ENCODE peak calls at places on chromosome 15, in four cellular contexts. One of them, this sample, is unnamed.

GRCh38 chr15:27704939-27705514 is 394.1 kb downstream of the OCA2 start:
- DNase-seq in heart left ventricle: no peak
- DNase-seq in A549: no peak
- DNase-seq in psoas muscle: no peak
- DNase-seq in this sample: no peak

GRCh38 chr15:73982251-73982962 is 9.7 kb downstream of the STOML1 start:
- DNase-seq in psoas muscle: peak; percentile 93
- DNase-seq in A549: no peak
- DNase-seq in heart left ventricle: peak; percentile 87
- DNase-seq in this sample: peak; percentile 83

GRCh38 chr15:98856540-98856907 is 151.1 kb downstream of the PGPEP1L start:
- DNase-seq in A549: peak; percentile 77
- DNase-seq in psoas muscle: no peak
- DNase-seq in heart left ventricle: no peak
- DNase-seq in this sample: no peak

GRCh38 chr15:71151061-71151460 is 35.8 kb downstream of the THSD4 start:
- DNase-seq in A549: no peak
- DNase-seq in heart left ventricle: no peak
- DNase-seq in psoas muscle: no peak
- DNase-seq in this sample: no peak

GRCh38 chr15:68414591-68414990 is 17.4 kb downstream of the ITGA11 start:
- DNase-seq in A549: no peak
- DNase-seq in psoas muscle: no peak
- DNase-seq in heart left ventricle: peak; percentile 9
- DNase-seq in this sample: no peak

GRCh38 chr15:42716125-42716524 is 20.8 kb downstream of the CDAN1 start:
- DNase-seq in psoas muscle: no peak
- DNase-seq in heart left ventricle: no peak
- DNase-seq in A549: no peak
- DNase-seq in this sample: no peak

GRCh38 chr15:52338891-52339290 is 43.3 kb upstream of the MYO5C start:
- DNase-seq in A549: no peak
- DNase-seq in heart left ventricle: no peak
- DNase-seq in psoas muscle: no peak
- DNase-seq in this sample: no peak

GRCh38 chr15:78140296-78140695 is 8.9 kb upstream of the IDH3A start:
- DNase-seq in heart left ventricle: no peak
- DNase-seq in A549: no peak
- DNase-seq in psoas muscle: no peak
- DNase-seq in this sample: no peak

GRCh38 chr15:77009646-77010311 is 14.9 kb downstream of the PSTPIP1 start:
- DNase-seq in A549: no peak
- DNase-seq in heart left ventricle: no peak
- DNase-seq in psoas muscle: peak; percentile 8
- DNase-seq in this sample: peak; percentile 49

GRCh38 chr15:68820205-68820588 is 498 bp downstream of the ANP32A start:
- DNase-seq in psoas muscle: peak; percentile 48
- DNase-seq in heart left ventricle: peak; percentile 54
- DNase-seq in A549: peak; percentile 70
- DNase-seq in this sample: peak; percentile 89

GRCh38 chr15:90860450-90860849 is 7.9 kb upstream of the FURIN start:
- DNase-seq in heart left ventricle: no peak
- DNase-seq in A549: no peak
- DNase-seq in psoas muscle: no peak
- DNase-seq in this sample: no peak
- H3K4me1 ChIP-seq in heart left ventricle: peaks cover 15% of the 10 kb centered on the region
- H3K4me1 ChIP-seq in A549: peaks cover 56% of the 10 kb centered on the region
- H3K4me1 ChIP-seq in psoas muscle: no peaks in the 10 kb centered on the region
- H3K4me1 ChIP-seq in this sample: no peaks in the 10 kb centered on the region

GRCh38 chr15:39359736-39360135 is 221.1 kb upstream of the THBS1 start:
- DNase-seq in heart left ventricle: no peak
- DNase-seq in A549: no peak
- DNase-seq in psoas muscle: no peak
- DNase-seq in this sample: no peak

GRCh38 chr15:39360417-39360816 is 220.5 kb upstream of the THBS1 start:
- DNase-seq in psoas muscle: no peak
- DNase-seq in A549: no peak
- DNase-seq in heart left ventricle: no peak
- DNase-seq in this sample: no peak

GRCh38 chr15:39357478-39358268 is 223.2 kb upstream of the THBS1 start:
- DNase-seq in psoas muscle: no peak
- DNase-seq in A549: no peak
- DNase-seq in heart left ventricle: no peak
- DNase-seq in this sample: no peak

GRCh38 chr15:39361497-39361896 is 219.4 kb upstream of the THBS1 start:
- DNase-seq in heart left ventricle: no peak
- DNase-seq in A549: no peak
- DNase-seq in psoas muscle: no peak
- DNase-seq in this sample: no peak

DNA sequence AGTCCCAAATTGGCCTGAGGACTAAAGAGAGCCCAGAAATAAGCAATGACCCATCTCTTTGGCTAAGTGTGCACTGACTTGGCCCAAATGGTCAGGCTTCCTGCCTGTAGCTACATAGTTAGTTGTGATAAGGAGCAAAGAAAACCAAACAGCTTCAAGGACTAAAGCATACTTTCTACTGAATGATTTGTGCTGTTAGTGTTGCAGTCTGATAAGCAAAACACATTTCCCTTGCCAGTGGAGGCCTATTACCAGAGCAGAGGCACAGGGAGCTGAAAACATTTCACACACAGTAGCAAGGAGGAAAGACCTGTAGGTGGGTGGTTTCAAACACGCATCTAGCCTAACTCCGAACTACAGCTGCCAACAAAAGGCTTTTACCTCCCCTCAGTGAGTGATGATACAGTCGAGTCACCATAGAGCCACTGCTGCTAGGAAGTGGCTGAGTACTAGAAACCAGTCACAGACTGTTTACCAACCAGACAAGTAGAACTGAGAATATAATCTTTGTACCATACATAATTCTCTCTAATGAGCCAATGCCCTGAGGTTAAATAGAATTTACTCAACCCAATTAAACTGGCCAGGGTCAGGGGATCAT is 222.3 kb upstream of the THBS1 start:
- DNase-seq in A549: no peak
- DNase-seq in heart left ventricle: peak; percentile 45
- DNase-seq in psoas muscle: no peak
- DNase-seq in this sample: no peak
- H3K27ac ChIP-seq in A549: peak overlapping the region; percentile 35
- H3K27ac ChIP-seq in heart left ventricle: peak overlapping the region; percentile 78
- H3K27ac ChIP-seq in psoas muscle: no peak overlapping the region
- H3K27ac ChIP-seq in this sample: peak overlapping the region; percentile 44

DNA sequence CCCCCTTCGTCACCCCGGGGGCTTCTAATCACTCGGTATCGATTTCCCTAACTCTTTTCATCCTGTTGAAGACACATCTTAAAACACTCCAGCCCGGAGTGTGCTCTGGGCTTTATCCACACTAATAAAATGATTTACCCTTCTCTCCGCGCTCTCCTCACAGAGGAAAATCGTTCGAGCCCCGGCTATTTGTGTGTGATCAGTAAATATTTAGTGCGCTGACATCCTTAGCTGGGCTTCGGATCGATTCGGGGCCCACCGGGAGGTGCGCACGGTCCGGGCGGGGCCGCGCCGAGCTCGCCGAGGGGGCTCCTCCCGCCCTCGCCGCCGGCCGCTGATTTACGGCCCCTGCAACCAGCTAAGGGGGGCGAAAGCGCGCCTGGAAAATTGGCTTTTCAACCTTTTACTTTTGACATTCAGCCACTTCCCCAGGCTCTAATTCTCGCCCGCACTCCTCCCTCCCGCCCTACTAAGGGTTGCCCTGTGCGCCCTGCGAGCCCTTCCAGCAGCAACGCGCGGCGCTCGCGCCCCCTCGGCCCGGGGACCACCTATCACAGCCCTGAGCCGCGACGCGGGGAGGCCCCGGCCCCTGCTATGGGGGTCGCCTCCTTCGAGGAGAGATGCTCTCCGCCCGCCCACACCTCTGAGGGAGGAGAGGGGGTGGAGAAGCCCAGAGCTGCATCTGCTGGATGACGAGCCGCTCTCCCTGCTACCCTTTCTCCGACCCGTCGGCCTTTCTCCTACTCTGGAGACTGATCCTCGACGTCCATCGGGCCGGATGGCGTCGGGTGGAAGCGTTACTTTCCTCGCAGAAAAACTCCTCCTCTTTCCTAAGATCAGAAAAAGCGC is 7.9 kb upstream of the NR2F2 start:
- DNase-seq in heart left ventricle: peak; percentile 29
- DNase-seq in psoas muscle: peak; percentile 27
- DNase-seq in A549: no peak
- DNase-seq in this sample: peak; percentile 36
- H3K4me1 ChIP-seq in heart left ventricle: peaks cover 14% of the 10 kb centered on the region
- H3K4me1 ChIP-seq in psoas muscle: no peaks in the 10 kb centered on the region
- H3K4me1 ChIP-seq in A549: peaks cover 14% of the 10 kb centered on the region
- H3K4me1 ChIP-seq in this sample: no peaks in the 10 kb centered on the region

GRCh38 chr15:100909582-100909981 is 9.6 kb upstream of the LRRK1 start:
- DNase-seq in A549: no peak
- DNase-seq in psoas muscle: no peak
- DNase-seq in heart left ventricle: no peak
- DNase-seq in this sample: no peak
- H3K27ac ChIP-seq in A549: no peak overlapping the region
- H3K27ac ChIP-seq in psoas muscle: no peak overlapping the region
- H3K27ac ChIP-seq in heart left ventricle: peak overlapping the region; percentile 19
- H3K27ac ChIP-seq in this sample: no peak overlapping the region

DNA sequence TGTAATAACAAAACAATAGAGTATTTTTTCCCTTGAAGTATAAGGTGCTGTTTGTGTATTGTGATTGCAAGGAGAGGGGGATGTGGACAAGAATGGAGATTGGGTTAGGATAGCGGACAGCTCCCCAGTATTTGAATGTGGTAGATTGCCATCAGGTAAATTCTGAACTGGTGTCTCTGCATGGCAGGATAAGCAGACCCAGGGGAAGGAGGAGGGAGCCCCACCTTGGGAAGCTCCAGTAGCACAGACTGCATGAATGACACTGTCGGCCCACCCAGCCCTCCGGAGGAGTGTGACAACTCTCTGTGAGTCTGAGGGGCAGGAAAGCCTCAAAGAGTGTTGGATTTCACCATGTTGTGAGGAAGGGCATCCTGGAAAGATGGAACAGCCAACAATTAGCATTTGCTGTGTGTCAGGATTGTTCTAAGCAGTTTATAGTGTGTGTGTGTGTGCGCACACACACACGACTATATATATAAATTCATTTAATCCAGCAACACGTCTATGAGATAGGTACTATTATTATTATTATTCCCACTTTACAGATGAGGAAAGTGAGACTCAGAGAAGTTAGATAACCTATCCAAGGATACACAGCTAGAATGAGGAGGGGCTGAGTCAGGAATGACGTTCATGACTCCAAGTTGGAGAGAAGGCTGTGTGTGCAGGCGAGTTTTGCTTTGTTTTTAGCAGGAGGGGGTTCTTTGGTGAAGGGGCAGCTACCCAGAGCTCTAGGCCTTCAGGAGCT is 63.4 kb upstream of the LCTL start:
- DNase-seq in psoas muscle: no peak
- DNase-seq in A549: no peak
- DNase-seq in heart left ventricle: no peak
- DNase-seq in this sample: no peak
- H3K4me1 ChIP-seq in psoas muscle: no peaks in the 10 kb centered on the region
- H3K4me1 ChIP-seq in A549: no peaks in the 10 kb centered on the region
- H3K4me1 ChIP-seq in heart left ventricle: peaks cover 29% of the 10 kb centered on the region
- H3K4me1 ChIP-seq in this sample: no peaks in the 10 kb centered on the region

GRCh38 chr15:89129816-89130134 is 41.5 kb downstream of the ABHD2 start:
- DNase-seq in A549: no peak
- DNase-seq in psoas muscle: no peak
- DNase-seq in heart left ventricle: no peak
- DNase-seq in this sample: no peak
- H3K27ac ChIP-seq in A549: peak overlapping the region; percentile 69
- H3K27ac ChIP-seq in psoas muscle: peak overlapping the region; percentile 44
- H3K27ac ChIP-seq in heart left ventricle: peak overlapping the region; percentile 37
- H3K27ac ChIP-seq in this sample: peak overlapping the region; percentile 87

DNA sequence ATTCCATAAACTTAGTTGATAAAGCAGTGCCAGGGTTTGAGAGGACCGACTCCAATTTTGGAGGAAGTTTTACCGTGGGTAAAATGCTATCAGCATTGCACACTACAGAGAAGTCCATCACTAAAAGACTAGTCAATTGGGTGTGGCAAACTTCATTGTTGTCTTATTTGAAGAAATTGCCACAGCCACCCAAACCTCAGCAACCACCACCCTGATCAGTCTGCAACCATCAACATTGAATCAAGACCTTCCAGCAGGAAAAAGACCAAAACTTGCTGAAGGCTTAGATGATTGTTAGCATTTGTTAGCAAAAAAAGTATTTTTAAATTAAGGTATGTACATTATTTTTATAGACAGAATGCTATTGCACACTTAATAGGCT is 60.5 kb downstream of the KLF13 start:
- DNase-seq in heart left ventricle: no peak
- DNase-seq in psoas muscle: no peak
- DNase-seq in A549: no peak
- DNase-seq in this sample: no peak
- H3K4me1 ChIP-seq in heart left ventricle: peaks cover 28% of the 10 kb centered on the region
- H3K4me1 ChIP-seq in psoas muscle: peaks cover 13% of the 10 kb centered on the region
- H3K4me1 ChIP-seq in A549: peaks cover 27% of the 10 kb centered on the region
- H3K4me1 ChIP-seq in this sample: peaks cover 19% of the 10 kb centered on the region

DNA sequence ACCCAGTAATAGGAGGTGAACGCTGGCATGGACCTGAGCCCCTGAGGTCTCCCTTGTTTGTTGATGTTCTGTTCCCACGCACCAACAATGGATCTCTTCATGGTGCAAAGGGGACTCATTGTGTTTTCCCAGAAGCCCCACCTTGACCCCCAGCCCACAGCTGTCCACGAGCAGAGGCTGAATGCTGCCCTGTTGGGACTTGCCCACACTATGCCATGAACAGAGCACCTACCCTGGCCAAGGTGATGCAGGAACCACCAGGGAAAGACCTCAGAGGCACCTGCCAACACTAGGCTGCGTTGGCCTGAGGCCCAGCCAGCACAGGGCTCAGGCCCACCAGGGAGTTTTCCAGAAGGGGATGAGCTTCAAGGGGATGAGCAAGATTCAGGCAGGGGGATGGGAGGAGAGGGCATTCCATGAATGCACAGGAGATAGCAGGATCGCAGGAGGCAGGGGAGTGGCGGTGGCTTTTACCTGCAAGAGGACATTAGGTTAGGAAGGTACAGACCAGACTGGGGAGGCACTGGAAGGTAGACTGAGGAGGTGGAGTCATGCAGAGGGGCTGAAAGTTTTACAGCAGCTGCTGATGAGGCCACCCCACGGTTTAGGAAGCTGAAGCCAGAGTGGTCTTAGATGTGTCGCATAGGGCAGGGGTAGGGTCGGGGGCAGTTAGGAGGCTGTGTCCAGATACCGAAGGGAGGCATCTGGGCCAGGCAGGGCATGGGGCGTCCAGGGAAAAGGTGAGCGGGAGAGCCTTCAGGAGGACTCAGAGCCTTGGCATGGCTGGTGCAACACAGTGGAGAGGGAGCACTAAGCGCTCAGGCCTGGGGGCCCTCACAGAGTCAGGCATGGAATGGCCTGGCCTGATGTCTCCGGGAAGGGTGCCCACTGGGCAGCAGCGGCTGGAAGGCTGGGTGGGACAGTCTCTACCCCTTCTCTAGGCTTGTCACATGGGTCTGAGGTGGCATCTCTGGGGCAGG is 4.0 kb upstream of the PHGR1 start:
- DNase-seq in A549: no peak
- DNase-seq in heart left ventricle: no peak
- DNase-seq in psoas muscle: no peak
- DNase-seq in this sample: no peak
- H3K27ac ChIP-seq in A549: no peak overlapping the region
- H3K27ac ChIP-seq in heart left ventricle: no peak overlapping the region
- H3K27ac ChIP-seq in psoas muscle: no peak overlapping the region
- H3K27ac ChIP-seq in this sample: no peak overlapping the region

This sample was measured in left lung.